ENCODE peak calls at places on chromosomes 11 and 22, in nine cellular contexts. V is K562, G is HepG2, K is right lobe of liver, S is heart left ventricle, I is A549, X is upper lobe of left lung, A is HCT116, U is body of pancreas. O is an unnamed sample.

GRCh38 chr11:27914080-27914479 is 193.9 kb downstream of the KIF18A start:
- ATAC-seq in V (no peak), G (no peak), K (no peak), S (no peak), I (no peak), X (no peak), A (no peak), U (no peak), O (no peak)

GRCh38 chr11:105202844-105203548 is 63.4 kb upstream of the CARD18 start:
- ATAC-seq in V (no peak), G (peak; percentile 96), K (peak; percentile 47), S (no peak), I (no peak), X (no peak), A (peak; percentile 68), U (peak; percentile 96), O (no peak)

GRCh38 chr11:122851366-122852011 is 13.2 kb downstream of the CRTAM start:
- ATAC-seq in V (no peak), G (no peak), K (no peak), S (no peak), I (no peak), X (no peak), A (no peak), U (no peak), O (no peak)

GRCh38 chr11:15757299-15757698 is 599.0 kb downstream of the SOX6 start:
- ATAC-seq in V (no peak), G (no peak), K (no peak), S (no peak), I (no peak), X (no peak), A (no peak), U (no peak), O (no peak)

GRCh38 chr11:27642954-27643353 is 57.3 kb downstream of the BDNF start:
- ATAC-seq in V (no peak), G (no peak), K (no peak), S (no peak), I (no peak), X (no peak), A (peak; percentile 52), U (no peak), O (no peak)

GRCh38 chr11:109071712-109072524 is 350.1 kb upstream of the C11orf87 start:
- ATAC-seq in V (no peak), G (no peak), K (no peak), S (peak; percentile 90), I (no peak), X (no peak), A (no peak), U (peak; percentile 53), O (peak; percentile 84)

GRCh38 chr22:23820748-23821211 is 18.0 kb downstream of the DERL3 start:
- ATAC-seq in V (no peak), G (no peak), K (no peak), S (no peak), I (no peak), X (no peak), A (no peak), U (no peak), O (no peak)

GRCh38 chr22:45684169-45684568 is 12.5 kb downstream of the ATXN10 start:
- ATAC-seq in V (no peak), G (no peak), K (no peak), S (no peak), I (no peak), X (no peak), A (no peak), U (no peak), O (no peak)

GRCh38 chr22:40519948-40520331 is 116.6 kb downstream of the MRTFA start:
- ATAC-seq in V (no peak), G (no peak), K (peak; percentile 7), S (no peak), I (no peak), X (no peak), A (no peak), U (no peak), O (no peak)

GRCh38 chr11:122248939-122249338 is 132.9 kb upstream of the BLID start:
- ATAC-seq in V (no peak), G (no peak), K (no peak), S (no peak), I (no peak), X (no peak), A (no peak), U (no peak), O (no peak)

GRCh38 chr11:15968461-15969130 is 387.8 kb downstream of the SOX6 start:
- ATAC-seq in V (peak; percentile 69), G (no peak), K (no peak), S (peak; percentile 55), I (no peak), X (no peak), A (no peak), U (no peak), O (no peak)

GRCh38 chr22:50532824-50533344 is 3.1 kb upstream of the TYMP start:
- ATAC-seq in V (no peak), G (no peak), K (no peak), S (no peak), I (no peak), X (no peak), A (no peak), U (no peak), O (no peak)

GRCh38 chr22:44633647-44634046 is 68.4 kb upstream of the PRR5 start:
- ATAC-seq in V (no peak), G (no peak), K (no peak), S (no peak), I (no peak), X (no peak), A (no peak), U (no peak), O (no peak)

DNA sequence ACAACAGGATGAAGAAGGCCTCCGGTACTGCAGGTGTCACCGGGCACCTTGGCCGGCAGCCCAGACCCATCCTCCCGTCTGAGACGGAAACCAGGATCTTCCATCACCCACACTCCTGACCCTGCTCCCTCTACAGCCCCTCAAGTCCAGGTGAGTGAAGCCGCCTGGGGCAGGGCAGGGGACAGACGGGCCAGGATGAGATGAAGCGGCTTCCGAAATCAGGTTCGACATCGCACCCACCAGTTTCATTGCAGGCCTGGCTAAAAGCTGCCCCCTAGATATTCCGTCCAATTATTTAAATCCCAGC is 639.1 kb downstream of the TBC1D22A start:
- ATAC-seq in V (no peak), G (no peak), K (no peak), S (no peak), I (no peak), X (no peak), A (no peak), U (no peak), O (no peak)
- TF ChIP-seq POLR2A in V (no peak), G (no peak), K (no peak), S (no peak), I (no peak), X (no peak), A (no peak), U (no peak), O (no peak)

DNA sequence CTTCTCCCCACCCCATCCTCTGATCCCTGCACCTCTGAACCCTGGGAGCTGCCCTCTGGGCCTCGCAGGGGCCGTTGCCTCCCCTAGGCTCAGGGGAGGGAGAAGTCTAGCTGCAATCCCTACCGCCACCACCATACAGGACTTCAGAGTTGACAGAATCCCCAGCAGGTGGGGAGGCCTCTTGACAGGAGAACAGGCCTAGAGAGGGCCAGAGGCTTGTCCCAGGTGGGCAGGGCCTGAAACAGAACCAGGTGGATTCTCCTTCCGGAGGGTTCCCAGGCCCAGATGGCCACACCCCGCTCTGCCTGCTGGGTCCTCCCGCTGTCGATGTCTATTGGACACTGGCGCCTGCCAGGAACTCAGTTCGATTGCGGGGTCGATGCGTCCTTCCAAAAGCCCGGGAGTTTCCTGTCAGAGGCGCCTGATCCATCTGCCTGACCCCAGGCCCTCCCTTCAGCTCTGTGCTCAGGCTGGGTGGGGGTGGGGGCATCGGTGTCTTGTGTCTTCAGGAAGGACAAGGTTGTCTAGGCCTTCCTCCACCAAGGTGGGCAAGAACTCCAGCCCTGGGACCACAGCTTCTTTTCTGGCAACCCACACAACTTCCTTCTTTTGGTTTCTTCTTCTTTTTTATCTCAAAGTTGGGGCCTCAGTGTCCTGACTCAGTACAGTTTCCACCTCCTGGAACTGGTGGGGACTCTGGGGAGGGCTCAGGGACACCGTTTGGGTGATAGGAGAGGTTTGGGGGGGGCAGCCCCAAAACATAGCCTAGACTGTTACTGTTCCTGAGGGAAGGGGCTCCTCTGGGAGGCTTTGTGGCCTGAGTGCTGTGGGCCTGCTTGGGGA is 6.4 kb downstream of the STARD10 start:
- ATAC-seq in V (peak; percentile 95), G (peak; percentile 90), K (peak; percentile 86), S (no peak), I (peak; percentile 51), X (no peak), A (peak; percentile 65), U (peak; percentile 74), O (no peak)
- TF ChIP-seq CTCF in V (peak; percentile 82), G (peak; percentile 52), K (peak; percentile 35), S (no peak), I (no peak), X (no peak), A (no peak), U (no peak), O (no peak)

DNA sequence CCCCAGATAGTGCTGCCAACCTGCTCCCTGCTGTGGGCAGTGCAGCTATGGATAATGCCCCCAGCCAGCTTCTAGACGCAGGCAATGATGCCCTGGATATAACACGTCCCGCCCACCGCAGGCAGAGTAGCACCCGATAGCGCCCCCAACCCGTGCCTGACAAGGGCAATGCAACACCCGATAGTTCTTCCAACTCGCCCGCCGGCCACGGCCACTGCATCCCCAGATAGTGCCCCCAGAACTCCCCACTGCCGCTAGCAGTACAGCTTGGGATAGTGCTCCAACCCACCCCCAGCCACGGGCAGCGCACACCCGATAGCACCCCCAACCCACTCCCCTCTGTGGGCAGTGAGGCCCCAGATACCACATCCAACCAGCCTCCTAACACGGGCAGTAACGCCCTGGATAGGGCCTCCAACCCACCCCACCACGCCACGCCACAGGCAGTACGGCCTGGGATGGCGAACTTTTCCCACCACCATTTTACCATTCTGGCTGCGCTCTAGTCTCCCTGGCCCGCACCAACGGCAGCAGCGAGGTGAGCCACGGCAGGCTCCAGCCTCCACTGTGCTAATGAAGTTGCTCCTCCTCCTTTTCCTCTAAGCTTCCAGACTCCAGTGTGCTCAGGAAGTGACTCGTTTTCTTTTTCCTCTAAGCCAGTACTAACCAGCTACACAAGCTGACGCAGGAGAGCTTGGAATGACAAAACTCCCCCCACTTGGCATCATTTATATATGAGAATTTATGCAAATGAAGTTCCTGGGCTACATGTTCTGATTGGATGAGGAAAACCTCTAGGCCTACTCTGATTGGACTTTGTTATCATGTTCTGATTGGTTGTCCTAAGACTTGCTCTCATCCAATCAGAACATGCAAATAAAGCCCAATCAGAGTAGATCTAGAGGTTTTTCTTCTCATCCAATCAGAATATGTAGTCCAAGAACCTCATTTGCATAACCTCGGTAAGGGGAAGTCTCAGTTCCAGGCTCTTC is 3.0 kb upstream of the RFPL3 start:
- ATAC-seq in V (peak; percentile 55), G (no peak), K (peak; percentile 68), S (no peak), I (no peak), X (peak; percentile 16), A (peak; percentile 46), U (no peak), O (peak; percentile 70)
- TF ChIP-seq POLR2A in V (no peak), G (no peak), K (no peak), S (peak; percentile 44), I (no peak), X (no peak), A (no peak), U (peak; percentile 29), O (no peak)

DNA sequence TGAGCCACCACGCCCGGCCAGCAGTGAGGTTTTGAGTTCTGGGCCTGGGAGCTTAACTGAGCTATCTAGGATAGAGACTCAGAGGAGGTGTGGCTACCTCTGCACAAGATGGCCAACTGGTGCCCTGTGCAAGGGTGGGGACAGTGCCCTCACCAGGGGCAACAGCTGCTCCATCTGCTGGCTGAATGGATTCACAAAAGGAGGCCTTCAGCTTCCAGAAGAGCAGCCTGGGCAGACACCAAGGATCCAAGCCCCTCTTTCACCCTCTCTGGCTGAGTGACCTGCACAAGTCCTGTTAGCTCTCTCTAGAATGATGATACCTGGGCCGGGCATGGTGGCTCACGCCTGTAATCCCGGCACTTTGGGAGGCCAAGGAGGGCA is 33.5 kb upstream of the BAIAP2L2 start:
- ATAC-seq in V (no peak), G (peak; percentile 77), K (no peak), S (no peak), I (peak; percentile 74), X (no peak), A (peak; percentile 79), U (no peak), O (no peak)
- TF ChIP-seq CTCF in V (no peak), G (peak; percentile 48), K (no peak), S (no peak), I (no peak), X (no peak), A (peak; percentile 23), U (no peak), O (no peak)